ENCODE peak calls at places on chromosomes 5 and 9, in six cellular contexts. One of them, this sample, is unnamed.

GRCh38 chr5:45098483-45098882 is 289.7 kb downstream of the MRPS30 start:
- DNase-seq in Karpas-422: no peak
- DNase-seq in neural progenitor cell: no peak
- DNase-seq in mammary epithelial cell: no peak
- DNase-seq in H1: no peak
- DNase-seq in astrocyte: no peak
- DNase-seq in this sample: no peak

GRCh38 chr5:39476466-39477215 is 51.9 kb upstream of the DAB2 start:
- DNase-seq in Karpas-422: no peak
- DNase-seq in neural progenitor cell: no peak
- DNase-seq in mammary epithelial cell: no peak
- DNase-seq in H1: no peak
- DNase-seq in astrocyte: peak; percentile 78
- DNase-seq in this sample: peak; percentile 76

GRCh38 chr9:135090081-135090480 is 2.6 kb downstream of the OLFM1 start:
- DNase-seq in Karpas-422: no peak
- DNase-seq in neural progenitor cell: no peak
- DNase-seq in mammary epithelial cell: no peak
- DNase-seq in H1: no peak
- DNase-seq in astrocyte: no peak
- DNase-seq in this sample: no peak

GRCh38 chr5:9505215-9505614 is 40.7 kb downstream of the SEMA5A start:
- DNase-seq in Karpas-422: no peak
- DNase-seq in neural progenitor cell: no peak
- DNase-seq in mammary epithelial cell: no peak
- DNase-seq in H1: no peak
- DNase-seq in astrocyte: no peak
- DNase-seq in this sample: peak; percentile 17

GRCh38 chr5:123835421-123835820 is 323.4 kb downstream of the CSNK1G3 start:
- DNase-seq in Karpas-422: no peak
- DNase-seq in neural progenitor cell: no peak
- DNase-seq in mammary epithelial cell: no peak
- DNase-seq in H1: no peak
- DNase-seq in astrocyte: no peak
- DNase-seq in this sample: no peak

GRCh38 chr5:5666076-5666365 is 243.5 kb downstream of the ICE1 start:
- DNase-seq in Karpas-422: no peak
- DNase-seq in neural progenitor cell: no peak
- DNase-seq in mammary epithelial cell: no peak
- DNase-seq in H1: no peak
- DNase-seq in astrocyte: no peak
- DNase-seq in this sample: no peak

GRCh38 chr5:133924221-133924920 is 44.1 kb downstream of the C5orf15 start:
- DNase-seq in Karpas-422: no peak
- DNase-seq in neural progenitor cell: no peak
- DNase-seq in mammary epithelial cell: no peak
- DNase-seq in H1: no peak
- DNase-seq in astrocyte: no peak
- DNase-seq in this sample: no peak

GRCh38 chr5:1241509-1242080 is 16.4 kb downstream of the SLC6A18 start:
- DNase-seq in Karpas-422: no peak
- DNase-seq in neural progenitor cell: no peak
- DNase-seq in mammary epithelial cell: no peak
- DNase-seq in H1: no peak
- DNase-seq in astrocyte: no peak
- DNase-seq in this sample: no peak

GRCh38 chr5:157820593-157821252 is 38.2 kb downstream of the CLINT1 start:
- DNase-seq in Karpas-422: peak; percentile 75
- DNase-seq in neural progenitor cell: peak; percentile 74
- DNase-seq in mammary epithelial cell: peak; percentile 14
- DNase-seq in H1: no peak
- DNase-seq in astrocyte: peak; percentile 34
- DNase-seq in this sample: peak; percentile 54

GRCh38 chr5:103569313-103570060 is 6.9 kb upstream of the NUDT12 start:
- DNase-seq in Karpas-422: no peak
- DNase-seq in neural progenitor cell: no peak
- DNase-seq in mammary epithelial cell: no peak
- DNase-seq in H1: no peak
- DNase-seq in astrocyte: peak; percentile 10
- DNase-seq in this sample: peak; percentile 5

GRCh38 chr5:57302643-57303042 is 128.8 kb downstream of the GPBP1 start:
- DNase-seq in Karpas-422: no peak
- DNase-seq in neural progenitor cell: no peak
- DNase-seq in mammary epithelial cell: no peak
- DNase-seq in H1: no peak
- DNase-seq in astrocyte: peak; percentile 49
- DNase-seq in this sample: peak; percentile 37

GRCh38 chr9:121499427-121500164 is at the start of gene GGTA1:
- DNase-seq in Karpas-422: no peak
- DNase-seq in neural progenitor cell: peak; percentile 84
- DNase-seq in mammary epithelial cell: peak; percentile 50
- DNase-seq in H1: peak; percentile 71
- DNase-seq in astrocyte: peak; percentile 36
- DNase-seq in this sample: peak; percentile 61

GRCh38 chr9:114799441-114799840 is 6.4 kb downstream of the TNFSF15 start:
- DNase-seq in Karpas-422: peak; percentile 37
- DNase-seq in neural progenitor cell: peak; percentile 65
- DNase-seq in mammary epithelial cell: no peak
- DNase-seq in H1: peak; percentile 49
- DNase-seq in astrocyte: no peak
- DNase-seq in this sample: no peak

GRCh38 chr9:18137815-18138214 is 336.1 kb upstream of the ADAMTSL1 start:
- DNase-seq in Karpas-422: no peak
- DNase-seq in neural progenitor cell: no peak
- DNase-seq in mammary epithelial cell: no peak
- DNase-seq in H1: no peak
- DNase-seq in astrocyte: no peak
- DNase-seq in this sample: no peak

GRCh38 chr5:156871212-156871611 is 21.1 kb downstream of the PPP1R2B start:
- DNase-seq in Karpas-422: no peak
- DNase-seq in neural progenitor cell: no peak
- DNase-seq in mammary epithelial cell: no peak
- DNase-seq in H1: no peak
- DNase-seq in astrocyte: no peak
- DNase-seq in this sample: no peak

GRCh38 chr5:79236364-79236969 is 536 bp downstream of the JMY start:
- DNase-seq in Karpas-422: no peak
- DNase-seq in neural progenitor cell: peak; percentile 80
- DNase-seq in mammary epithelial cell: peak; percentile 48
- DNase-seq in H1: no peak
- DNase-seq in astrocyte: peak; percentile 23
- DNase-seq in this sample: peak; percentile 43

GRCh38 chr9:13088734-13089427 is 190.6 kb downstream of the MPDZ start:
- DNase-seq in Karpas-422: peak; percentile 73
- DNase-seq in neural progenitor cell: peak; percentile 81
- DNase-seq in mammary epithelial cell: peak; percentile 35
- DNase-seq in H1: no peak
- DNase-seq in astrocyte: peak; percentile 47
- DNase-seq in this sample: peak; percentile 73

GRCh38 chr5:53087171-53087570 is 22.4 kb downstream of the MOCS2 start:
- DNase-seq in Karpas-422: no peak
- DNase-seq in neural progenitor cell: no peak
- DNase-seq in mammary epithelial cell: no peak
- DNase-seq in H1: no peak
- DNase-seq in astrocyte: no peak
- DNase-seq in this sample: no peak

GRCh38 chr5:171927345-171927941 is 79.0 kb downstream of the FBXW11 start:
- DNase-seq in Karpas-422: peak; percentile 56
- DNase-seq in neural progenitor cell: no peak
- DNase-seq in mammary epithelial cell: no peak
- DNase-seq in H1: no peak
- DNase-seq in astrocyte: no peak
- DNase-seq in this sample: peak; percentile 30

GRCh38 chr9:76333964-76334363 is 60.3 kb downstream of the RFK start:
- DNase-seq in Karpas-422: no peak
- DNase-seq in neural progenitor cell: no peak
- DNase-seq in mammary epithelial cell: no peak
- DNase-seq in H1: no peak
- DNase-seq in astrocyte: no peak
- DNase-seq in this sample: no peak

GRCh38 chr9:76438841-76439588 is 20.0 kb upstream of the GCNT1 start:
- DNase-seq in Karpas-422: no peak
- DNase-seq in neural progenitor cell: no peak
- DNase-seq in mammary epithelial cell: no peak
- DNase-seq in H1: no peak
- DNase-seq in astrocyte: peak; percentile 58
- DNase-seq in this sample: peak; percentile 64

GRCh38 chr5:154520861-154521453 is 42.9 kb upstream of the HAND1 start:
- DNase-seq in Karpas-422: peak; percentile 46
- DNase-seq in neural progenitor cell: peak; percentile 90
- DNase-seq in mammary epithelial cell: no peak
- DNase-seq in H1: peak; percentile 93
- DNase-seq in astrocyte: no peak
- DNase-seq in this sample: no peak

GRCh38 chr9:5553211-5553610 is 42.9 kb downstream of the PDCD1LG2 start:
- DNase-seq in Karpas-422: no peak
- DNase-seq in neural progenitor cell: no peak
- DNase-seq in mammary epithelial cell: no peak
- DNase-seq in H1: no peak
- DNase-seq in astrocyte: peak; percentile 91
- DNase-seq in this sample: peak; percentile 92

DNA sequence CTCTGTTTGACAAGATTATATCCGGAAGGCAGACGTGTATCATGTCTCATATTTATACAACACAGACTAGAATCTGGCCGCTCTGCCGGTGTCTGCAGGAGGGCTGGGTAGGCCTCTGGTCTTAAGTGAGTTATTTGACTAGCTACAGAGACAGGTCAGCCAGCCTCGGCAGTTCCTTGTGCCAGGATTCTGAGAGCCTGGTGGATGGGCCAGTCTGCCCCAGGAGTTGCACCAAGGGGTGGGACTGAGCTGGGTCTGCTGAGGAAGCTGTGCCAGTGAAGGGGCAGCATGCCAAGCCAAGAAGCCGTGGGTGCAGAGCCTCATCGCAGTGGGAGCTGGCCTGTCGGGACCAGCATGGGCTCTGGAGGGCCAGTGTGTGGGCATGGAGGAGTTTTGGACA is 7.1 kb downstream of the SNX18 start:
- DNase-seq in Karpas-422: no peak
- DNase-seq in neural progenitor cell: no peak
- DNase-seq in mammary epithelial cell: no peak
- DNase-seq in H1: no peak
- DNase-seq in astrocyte: no peak
- DNase-seq in this sample: no peak
- H3K9ac ChIP-seq in Karpas-422: no peak overlapping the region
- H3K9ac ChIP-seq in neural progenitor cell: no peak overlapping the region
- H3K9ac ChIP-seq in mammary epithelial cell: no peak overlapping the region
- H3K9ac ChIP-seq in H1: no peak overlapping the region
- H3K9ac ChIP-seq in astrocyte: no peak overlapping the region
- H3K9ac ChIP-seq in this sample: no peak overlapping the region

GRCh38 chr5:143214890-143215289 is 188.6 kb downstream of the NR3C1 start:
- DNase-seq in Karpas-422: no peak
- DNase-seq in neural progenitor cell: peak; percentile 52
- DNase-seq in mammary epithelial cell: no peak
- DNase-seq in H1: no peak
- DNase-seq in astrocyte: no peak
- DNase-seq in this sample: no peak

GRCh38 chr5:143212261-143212660 is 191.2 kb downstream of the NR3C1 start:
- DNase-seq in Karpas-422: no peak
- DNase-seq in neural progenitor cell: no peak
- DNase-seq in mammary epithelial cell: no peak
- DNase-seq in H1: no peak
- DNase-seq in astrocyte: no peak
- DNase-seq in this sample: no peak

GRCh38 chr5:143214458-143214857 is 189.0 kb downstream of the NR3C1 start:
- DNase-seq in Karpas-422: no peak
- DNase-seq in neural progenitor cell: peak; percentile 15
- DNase-seq in mammary epithelial cell: no peak
- DNase-seq in H1: no peak
- DNase-seq in astrocyte: no peak
- DNase-seq in this sample: no peak

GRCh38 chr5:143213231-143213850 is 190.1 kb downstream of the NR3C1 start:
- DNase-seq in Karpas-422: no peak
- DNase-seq in neural progenitor cell: no peak
- DNase-seq in mammary epithelial cell: no peak
- DNase-seq in H1: no peak
- DNase-seq in astrocyte: peak; percentile 54
- DNase-seq in this sample: peak; percentile 66

GRCh38 chr5:143213851-143214363 is 189.6 kb downstream of the NR3C1 start:
- DNase-seq in Karpas-422: no peak
- DNase-seq in neural progenitor cell: no peak
- DNase-seq in mammary epithelial cell: no peak
- DNase-seq in H1: no peak
- DNase-seq in astrocyte: peak; percentile 46
- DNase-seq in this sample: no peak
- H2AFZ ChIP-seq in Karpas-422: no peak overlapping the region
- H2AFZ ChIP-seq in neural progenitor cell: no peak overlapping the region
- H2AFZ ChIP-seq in mammary epithelial cell: peak overlapping the region; percentile 61
- H2AFZ ChIP-seq in H1: no peak overlapping the region
- H2AFZ ChIP-seq in astrocyte: peak overlapping the region; percentile 61
- H2AFZ ChIP-seq in this sample: no peak overlapping the region

GRCh38 chr5:139138790-139139189 is 59.4 kb downstream of the SIL1 start:
- DNase-seq in Karpas-422: no peak
- DNase-seq in neural progenitor cell: peak; percentile 39
- DNase-seq in mammary epithelial cell: peak; percentile 70
- DNase-seq in H1: no peak
- DNase-seq in astrocyte: peak; percentile 61
- DNase-seq in this sample: peak; percentile 45

GRCh38 chr5:139138109-139138508 is 60.1 kb downstream of the SIL1 start:
- DNase-seq in Karpas-422: no peak
- DNase-seq in neural progenitor cell: no peak
- DNase-seq in mammary epithelial cell: peak; percentile 41
- DNase-seq in H1: no peak
- DNase-seq in astrocyte: peak; percentile 67
- DNase-seq in this sample: peak; percentile 23

GRCh38 chr5:139141841-139142240 is 56.3 kb downstream of the SIL1 start:
- DNase-seq in Karpas-422: no peak
- DNase-seq in neural progenitor cell: no peak
- DNase-seq in mammary epithelial cell: peak; percentile 32
- DNase-seq in H1: no peak
- DNase-seq in astrocyte: peak; percentile 92
- DNase-seq in this sample: peak; percentile 94

GRCh38 chr5:139140631-139141071 is 57.5 kb downstream of the SIL1 start:
- DNase-seq in Karpas-422: no peak
- DNase-seq in neural progenitor cell: no peak
- DNase-seq in mammary epithelial cell: no peak
- DNase-seq in H1: no peak
- DNase-seq in astrocyte: peak; percentile 64
- DNase-seq in this sample: peak; percentile 73

DNA sequence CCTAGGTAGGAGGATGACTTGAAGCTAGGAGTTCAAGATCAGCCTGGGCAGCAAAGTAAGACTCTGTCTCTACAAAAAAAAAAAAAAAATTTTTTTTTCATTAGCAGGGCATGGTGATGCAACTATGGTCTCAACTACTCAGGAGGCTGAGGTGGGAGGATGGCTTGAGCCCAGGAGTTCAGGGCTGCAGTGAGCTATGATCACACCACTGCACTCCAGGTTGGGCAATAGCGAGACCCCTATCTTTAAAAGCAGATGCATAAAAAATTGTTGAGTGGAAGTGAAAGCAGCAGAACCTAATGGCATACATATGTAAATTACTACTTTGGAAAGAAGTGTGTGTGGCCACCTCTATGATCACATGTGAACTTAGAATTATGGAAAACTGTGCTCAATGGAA is 56.8 kb downstream of the SIL1 start:
- DNase-seq in Karpas-422: no peak
- DNase-seq in neural progenitor cell: no peak
- DNase-seq in mammary epithelial cell: no peak
- DNase-seq in H1: no peak
- DNase-seq in astrocyte: no peak
- DNase-seq in this sample: no peak
- H3K27ac ChIP-seq in Karpas-422: no peak overlapping the region
- H3K27ac ChIP-seq in neural progenitor cell: no peak overlapping the region
- H3K27ac ChIP-seq in mammary epithelial cell: no peak overlapping the region
- H3K27ac ChIP-seq in H1: no peak overlapping the region
- H3K27ac ChIP-seq in astrocyte: peak overlapping the region; percentile 21
- H3K27ac ChIP-seq in this sample: peak overlapping the region; percentile 38

GRCh38 chr5:152367554-152367953 is 37.5 kb downstream of the NMUR2 start:
- DNase-seq in Karpas-422: no peak
- DNase-seq in neural progenitor cell: no peak
- DNase-seq in mammary epithelial cell: no peak
- DNase-seq in H1: no peak
- DNase-seq in astrocyte: no peak
- DNase-seq in this sample: no peak
- H3K9ac ChIP-seq in Karpas-422: no peak overlapping the region
- H3K9ac ChIP-seq in neural progenitor cell: no peak overlapping the region
- H3K9ac ChIP-seq in mammary epithelial cell: no peak overlapping the region
- H3K9ac ChIP-seq in H1: no peak overlapping the region
- H3K9ac ChIP-seq in astrocyte: no peak overlapping the region
- H3K9ac ChIP-seq in this sample: no peak overlapping the region